ENCODE peak calls at places on chromosomes 4 and X, in seven cellular contexts. P is AG04450, C is fibroblast of villous mesenchyme, K is epithelial cell of esophagus, I is fibroblast of lung, M is PC-3, N is lung. Z is an unnamed sample.

GRCh38 chr4:8840006-8840793 is 31.4 kb downstream of the HMX1 start:
- DNase-seq in P (no peak), C (no peak), K (no peak), N (no peak), I (no peak), M (no peak), Z (no peak)

GRCh38 chrX:100663651-100664050 is 19.7 kb downstream of the SRPX2 start:
- DNase-seq in K (peak), C (no peak), I (no peak), N (no peak), M (no peak), P (no peak), Z (no peak)

GRCh38 chrX:153885968-153886903 is at the start of gene L1CAM:
- DNase-seq in K (peak), P (no peak), I (no peak), N (no peak), M (peak), C (no peak), Z (no peak)

GRCh38 chr4:159071178-159071968 is 31.5 kb upstream of the RAPGEF2 start:
- DNase-seq in N (no peak), M (peak), I (peak), C (peak), K (peak), P (no peak), Z (no peak)

GRCh38 chr4:182876006-182876405 is 41.2 kb downstream of the DCTD start:
- DNase-seq in C (no peak), K (no peak), M (no peak), P (no peak), N (no peak), I (no peak), Z (no peak)

GRCh38 chr4:11529625-11530201 is 101.0 kb upstream of the HS3ST1 start:
- DNase-seq in P (peak), C (peak), N (no peak), M (peak), I (peak), K (peak), Z (no peak)

GRCh38 chr4:122930877-122931276 is 8.5 kb upstream of the NUDT6 start:
- DNase-seq in N (no peak), C (peak), P (no peak), I (peak), M (peak), K (peak), Z (no peak)

GRCh38 chrX:8783100-8784098 is 17.8 kb downstream of the FAM9A start:
- DNase-seq in N (peak), M (peak), P (no peak), K (peak), C (no peak), I (peak), Z (no peak)

GRCh38 chr4:53322696-53323095 is 43.2 kb downstream of the SCFD2 start:
- DNase-seq in P (no peak), N (no peak), C (no peak), M (peak), K (no peak), I (no peak), Z (no peak)

GRCh38 chrX:139945075-139945474 is 12.2 kb upstream of the ATP11C start:
- DNase-seq in N (no peak), K (no peak), C (no peak), P (no peak), I (no peak), M (no peak), Z (no peak)

DNA sequence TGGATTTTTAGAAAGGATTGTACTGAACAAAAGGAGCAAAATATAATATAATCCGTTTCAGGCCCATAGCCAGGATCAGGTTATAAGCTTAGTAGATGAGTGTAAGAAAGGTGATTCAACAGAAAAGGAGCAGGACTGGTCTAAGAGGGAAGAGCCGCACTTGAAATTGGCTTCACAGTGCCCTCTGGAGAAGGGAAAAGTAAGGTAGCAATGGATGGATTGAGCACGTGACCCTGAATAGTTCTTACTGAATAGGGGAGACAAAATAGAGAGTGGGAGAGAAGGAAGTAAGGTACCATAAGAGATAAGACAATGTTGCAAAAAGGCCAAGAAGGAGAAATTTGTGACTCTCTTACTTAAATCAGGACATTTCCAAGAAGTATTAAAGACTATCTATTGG is 15.6 kb downstream of the CXorf66 start:
- DNase-seq in I (no peak), P (no peak), K (peak), C (no peak), M (peak), N (no peak), Z (no peak)
- TF ChIP-seq CTCF in I (no peak), P (no peak), K (no peak), C (no peak), M (no peak), N (no peak), Z (no peak)

DNA sequence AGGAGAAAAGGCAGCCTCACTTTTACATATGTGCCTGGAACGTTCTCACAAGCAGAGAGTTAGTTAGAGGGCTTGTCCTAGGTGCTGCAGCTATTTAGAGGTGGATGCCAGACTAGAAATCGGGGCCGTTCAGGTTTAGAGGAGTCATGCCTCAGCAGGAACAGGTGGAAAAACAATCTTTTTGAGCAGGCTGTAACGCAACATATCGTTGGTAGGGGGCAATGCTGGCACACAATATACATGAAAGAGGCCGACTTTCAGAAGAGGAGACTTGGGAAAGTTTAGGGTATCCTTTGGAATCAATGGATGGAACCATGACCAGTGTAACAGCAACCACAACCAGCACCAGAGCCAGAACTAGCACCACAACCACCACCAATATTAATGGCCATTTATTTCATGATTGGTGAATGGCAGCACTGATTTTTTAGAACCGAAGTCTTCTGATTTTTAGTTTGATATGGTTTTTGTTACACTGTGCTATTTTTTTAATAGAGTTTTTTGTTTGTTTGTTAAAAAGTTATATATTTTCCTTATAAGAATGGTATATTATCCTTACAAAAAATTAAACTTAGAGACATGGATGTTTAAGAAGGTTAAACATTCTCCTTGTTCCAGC is 14.9 kb upstream of the PAQR3 start:
- DNase-seq in P (no peak), C (no peak), I (no peak), M (peak), K (peak), N (no peak), Z (no peak)
- TF ChIP-seq CTCF in P (peak), C (peak), I (peak), M (peak), K (peak), N (peak), Z (no peak)

DNA sequence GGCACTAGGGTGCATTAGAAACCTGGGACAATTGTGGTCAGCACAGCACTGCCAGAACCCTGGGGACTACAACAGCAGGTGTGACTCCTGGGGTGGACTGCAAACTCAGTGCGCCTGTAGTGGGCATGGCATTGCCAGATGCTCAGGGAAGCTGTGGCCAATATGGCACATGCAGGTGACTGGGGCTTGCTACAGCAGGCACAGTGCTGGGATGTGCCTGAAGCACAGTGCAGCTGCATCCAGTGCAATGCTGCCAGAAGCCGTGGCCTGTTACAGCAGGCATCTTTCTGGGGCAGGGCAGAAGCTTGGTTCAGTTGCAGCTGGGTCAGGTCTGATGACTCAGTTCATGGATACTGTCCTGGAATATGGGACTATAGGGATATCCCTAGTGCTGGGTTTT is 445.8 kb downstream of the CCSER1 start:
- DNase-seq in K (peak), C (no peak), I (no peak), M (no peak), N (no peak), P (no peak), Z (no peak)
- TF ChIP-seq CTCF in K (no peak), C (no peak), I (no peak), M (no peak), N (no peak), P (no peak), Z (no peak)

GRCh38 chrX:11111947-11112346 is 815 bp downstream of the HCCS start:
- DNase-seq in N (no peak), K (no peak), P (no peak), M (no peak), I (no peak), C (peak), Z (no peak)
- TF ChIP-seq CTCF in N (no peak), K (no peak), P (no peak), M (no peak), I (no peak), C (no peak), Z (no peak)

GRCh38 chrX:144896323-144896722 is 351.0 kb upstream of the SPANXN1 start:
- DNase-seq in M (peak), N (no peak), P (no peak), I (no peak), C (peak), K (peak), Z (no peak)
- TF ChIP-seq CTCF in M (peak), N (no peak), P (no peak), I (no peak), C (peak), K (no peak), Z (no peak)

DNA sequence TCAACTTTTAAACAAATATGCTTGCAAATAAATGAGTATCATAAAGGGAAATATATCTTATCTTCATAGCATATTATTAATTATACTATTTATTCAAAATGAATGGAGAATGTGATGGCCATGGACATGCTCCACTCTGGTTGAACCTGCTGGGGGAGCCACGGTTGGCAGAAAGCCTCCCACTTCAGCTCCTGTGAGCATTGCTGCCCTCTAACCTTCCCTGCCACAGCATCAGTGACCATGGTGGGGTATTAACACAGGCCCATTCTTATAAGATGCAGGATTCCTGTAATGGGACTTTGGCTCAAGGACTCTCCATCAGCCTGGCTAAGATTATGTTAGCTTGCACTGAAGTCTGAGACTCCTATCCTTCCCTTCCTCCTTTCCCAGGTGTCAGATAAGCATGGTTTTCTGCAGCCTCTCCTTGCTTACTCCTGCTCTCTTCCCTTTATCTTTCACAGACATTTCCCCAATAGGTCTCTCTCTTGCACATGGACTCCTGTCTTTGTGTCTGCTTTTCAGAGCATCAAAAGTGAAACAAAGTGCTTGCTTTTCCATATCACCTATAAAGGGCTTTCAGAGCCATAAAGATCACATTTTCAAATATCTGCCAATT is 4.9 kb upstream of the ABRAXAS1 start:
- DNase-seq in P (no peak), C (no peak), N (no peak), M (no peak), I (no peak), K (no peak), Z (no peak)
- TF ChIP-seq CTCF in P (no peak), C (no peak), N (no peak), M (no peak), I (no peak), K (no peak), Z (no peak)

GRCh38 chr4:172599554-172599953 is 569.1 kb upstream of the GALNT7 start:
- DNase-seq in C (no peak), K (no peak), I (no peak), M (no peak), N (no peak), P (no peak), Z (no peak)

GRCh38 chr4:172596206-172596605 is 572.4 kb upstream of the GALNT7 start:
- DNase-seq in P (no peak), C (no peak), M (peak), I (no peak), N (no peak), K (no peak), Z (no peak)

GRCh38 chr4:172601195-172601594 is 567.4 kb upstream of the GALNT7 start:
- DNase-seq in N (no peak), K (no peak), P (no peak), C (no peak), M (peak), I (no peak), Z (no peak)
- TF ChIP-seq CTCF in N (no peak), K (no peak), P (no peak), C (no peak), M (no peak), I (no peak), Z (no peak)